ENCODE peak calls at places on chromosomes 16 and 17, in eight cellular contexts. V is dermis blood vessel endothelial cell; N is EL; B is stimulated activated CD4-positive, alpha-beta T cell treated with anti-CD3 and anti-CD28 coated beads, Interleukin-15, amount 100 ng/mL, for 48 hours; J is CD8-positive, alpha-beta T cell; O is SW 1271; A is SJSA1; C is sciatic nerve. U is an unnamed sample.

GRCh38 chr17:34369196-34369500 is 6.1 kb upstream of the CCL1 start:
- DNase-seq in V (no peak), N (no peak), B (no peak), J (no peak), O (no peak), A (no peak), C (no peak), U (no peak)

GRCh38 chr16:765488-765865 is 4.9 kb downstream of the MSLN start:
- DNase-seq in V (no peak), N (no peak), B (no peak), J (no peak), O (no peak), A (no peak), C (no peak), U (no peak)

GRCh38 chr16:57892041-57892440 is 78.9 kb downstream of the CNGB1 start:
- DNase-seq in V (no peak), N (peak; percentile 97), B (no peak), J (no peak), O (no peak), A (peak; percentile 91), C (no peak), U (no peak)

GRCh38 chr17:37133131-37133530 is 184.4 kb downstream of the AATF start:
- DNase-seq in V (no peak), N (peak; percentile 6), B (no peak), J (no peak), O (no peak), A (no peak), C (no peak), U (no peak)

GRCh38 chr16:46688101-46688656 is 799 bp downstream of the VPS35 start:
- DNase-seq in V (no peak), N (no peak), B (no peak), J (no peak), O (no peak), A (no peak), C (peak; percentile 66), U (no peak)

GRCh38 chr16:57764341-57765159 is 29.0 kb downstream of the KATNB1 start:
- DNase-seq in V (peak; percentile 85), N (peak; percentile 95), B (peak; percentile 26), J (no peak), O (peak; percentile 48), A (peak; percentile 90), C (no peak), U (peak; percentile 49)

GRCh38 chr16:13919330-13919682 is 648 bp upstream of the ERCC4 start:
- DNase-seq in V (peak; percentile 68), N (no peak), B (no peak), J (no peak), O (peak; percentile 69), A (no peak), C (no peak), U (no peak)

GRCh38 chr16:76970087-76970744 is 220.8 kb upstream of the MON1B start:
- DNase-seq in V (peak; percentile 29), N (no peak), B (no peak), J (no peak), O (no peak), A (no peak), C (no peak), U (no peak)

GRCh38 chr17:67246398-67246647 is 1.3 kb upstream of the HELZ start:
- DNase-seq in V (peak; percentile 8), N (no peak), B (no peak), J (no peak), O (no peak), A (no peak), C (no peak), U (no peak)

GRCh38 chr17:15469260-15469659 is 1.8 kb upstream of the CDRT4 start:
- DNase-seq in V (peak; percentile 97), N (peak; percentile 19), B (no peak), J (no peak), O (no peak), A (no peak), C (peak; percentile 78), U (no peak)

GRCh38 chr17:19578545-19578944 is 44.9 kb downstream of the SLC47A1 start:
- DNase-seq in V (no peak), N (peak; percentile 5), B (no peak), J (no peak), O (no peak), A (no peak), C (no peak), U (no peak)

GRCh38 chr16:2762711-2763110 is 10.3 kb downstream of the SRRM2 start:
- DNase-seq in V (no peak), N (no peak), B (no peak), J (no peak), O (no peak), A (no peak), C (no peak), U (no peak)

GRCh38 chr17:74340470-74341023 is 14.5 kb downstream of the KIF19 start:
- DNase-seq in V (no peak), N (no peak), B (no peak), J (no peak), O (no peak), A (no peak), C (no peak), U (no peak)

GRCh38 chr16:27209591-27209990 is 6.3 kb downstream of the KDM8 start:
- DNase-seq in V (no peak), N (no peak), B (no peak), J (no peak), O (no peak), A (no peak), C (no peak), U (no peak)

GRCh38 chr17:28712705-28713415 is 1.2 kb upstream of the PROCA1 start:
- DNase-seq in V (no peak), N (no peak), B (no peak), J (no peak), O (no peak), A (no peak), C (no peak), U (no peak)

GRCh38 chr16:59684911-59685310 is 950.8 kb upstream of the GOT2 start:
- DNase-seq in V (no peak), N (peak; percentile 28), B (no peak), J (no peak), O (no peak), A (no peak), C (no peak), U (no peak)

GRCh38 chr17:38464723-38465419 is 36.6 kb downstream of the ARHGAP23 start:
- DNase-seq in V (peak; percentile 86), N (peak; percentile 96), B (no peak), J (no peak), O (peak; percentile 51), A (peak; percentile 92), C (peak; percentile 93), U (peak; percentile 90)

GRCh38 chr16:10465821-10466220 is 80.0 kb downstream of the ATF7IP2 start:
- DNase-seq in V (no peak), N (no peak), B (no peak), J (no peak), O (no peak), A (no peak), C (no peak), U (no peak)

GRCh38 chr16:49463529-49463928 is 89.9 kb downstream of the C16orf78 start:
- DNase-seq in V (no peak), N (no peak), B (peak; percentile 45), J (peak; percentile 61), O (no peak), A (no peak), C (peak; percentile 49), U (no peak)

GRCh38 chr17:79793924-79794304 is 3.0 kb downstream of the CBX8 start:
- DNase-seq in V (no peak), N (peak; percentile 72), B (no peak), J (no peak), O (peak; percentile 12), A (no peak), C (no peak), U (peak; percentile 36)

GRCh38 chr17:82804442-82805191 is 35.2 kb downstream of the ZNF750 start:
- DNase-seq in V (no peak), N (no peak), B (no peak), J (no peak), O (no peak), A (no peak), C (peak; percentile 86), U (no peak)

GRCh38 chr16:49527621-49528020 is 154.0 kb downstream of the C16orf78 start:
- DNase-seq in V (no peak), N (no peak), B (no peak), J (no peak), O (no peak), A (no peak), C (no peak), U (no peak)

GRCh38 chr16:70573451-70574121 is 50.0 kb downstream of the SF3B3 start:
- DNase-seq in V (peak; percentile 99), N (peak; percentile 87), B (no peak), J (no peak), O (no peak), A (peak; percentile 77), C (peak; percentile 70), U (no peak)

GRCh38 chr17:27530791-27531391 is 74.6 kb downstream of the KSR1 start:
- DNase-seq in V (no peak), N (no peak), B (no peak), J (no peak), O (no peak), A (peak; percentile 71), C (no peak), U (no peak)

GRCh38 chr16:84478172-84478948 is 26.1 kb downstream of the MEAK7 start:
- DNase-seq in V (peak; percentile 32), N (peak; percentile 65), B (no peak), J (no peak), O (no peak), A (no peak), C (no peak), U (peak; percentile 38)

GRCh38 chr17:75784473-75785015 is at the start of gene UNK:
- DNase-seq in V (peak; percentile 100), N (peak; percentile 100), B (peak; percentile 93), J (peak; percentile 93), O (peak; percentile 97), A (peak; percentile 100), C (peak; percentile 97), U (peak; percentile 98)

GRCh38 chr16:27385398-27385797 is 16.6 kb upstream of the IL21R start:
- DNase-seq in V (no peak), N (no peak), B (no peak), J (no peak), O (no peak), A (no peak), C (no peak), U (no peak)

GRCh38 chr17:1267471-1267947 is 2.7 kb upstream of the BHLHA9 start:
- DNase-seq in V (peak; percentile 17), N (no peak), B (no peak), J (no peak), O (no peak), A (no peak), C (no peak), U (no peak)

GRCh38 chr16:3058173-3059030 is 7.0 kb upstream of the IL32 start:
- DNase-seq in V (peak; percentile 54), N (peak; percentile 41), B (peak; percentile 43), J (peak; percentile 46), O (peak; percentile 28), A (no peak), C (no peak), U (no peak)

GRCh38 chr17:57915532-57915931 is 39.7 kb downstream of the CUEDC1 start:
- DNase-seq in V (no peak), N (no peak), B (no peak), J (no peak), O (no peak), A (no peak), C (no peak), U (no peak)

GRCh38 chr17:78890111-78890897 is 12.7 kb downstream of the CEP295NL start:
- DNase-seq in V (no peak), N (no peak), B (peak; percentile 42), J (peak; percentile 16), O (no peak), A (no peak), C (no peak), U (no peak)

GRCh38 chr17:60392845-60393702 is 1.1 kb upstream of the USP32 start:
- DNase-seq in V (peak; percentile 80), N (peak; percentile 50), B (peak; percentile 26), J (no peak), O (peak; percentile 44), A (no peak), C (peak; percentile 61), U (peak; percentile 15)

GRCh38 chr16:10579575-10579964 is 828 bp downstream of the EMP2 start:
- DNase-seq in V (no peak), N (no peak), B (no peak), J (no peak), O (no peak), A (no peak), C (no peak), U (no peak)